ENCODE peak calls at places on chromosomes 3 and 15, in five cellular contexts. One of them, this sample, is unnamed.

GRCh38 chr3:171944109-171945016 is 95.0 kb upstream of the FNDC3B start:
- DNase-seq in lung: no peak
- DNase-seq in neuronal stem cell: no peak
- DNase-seq in effector memory CD4-positive, alpha-beta T cell: no peak
- DNase-seq in substantia nigra: no peak
- DNase-seq in this sample: no peak

GRCh38 chr3:16943857-16944256 is 59.1 kb downstream of the PLCL2 start:
- DNase-seq in lung: no peak
- DNase-seq in neuronal stem cell: no peak
- DNase-seq in effector memory CD4-positive, alpha-beta T cell: no peak
- DNase-seq in substantia nigra: no peak
- DNase-seq in this sample: no peak

GRCh38 chr3:15795563-15796308 is 2.0 kb downstream of the ANKRD28 start:
- DNase-seq in lung: no peak
- DNase-seq in neuronal stem cell: no peak
- DNase-seq in effector memory CD4-positive, alpha-beta T cell: peak
- DNase-seq in substantia nigra: no peak
- DNase-seq in this sample: no peak

GRCh38 chr3:8669019-8669418 is 24.4 kb upstream of the SSUH2 start:
- DNase-seq in lung: no peak
- DNase-seq in neuronal stem cell: no peak
- DNase-seq in effector memory CD4-positive, alpha-beta T cell: no peak
- DNase-seq in substantia nigra: no peak
- DNase-seq in this sample: no peak

GRCh38 chr3:184291738-184292445 is 7.1 kb upstream of the PSMD2 start:
- DNase-seq in lung: no peak
- DNase-seq in neuronal stem cell: no peak
- DNase-seq in effector memory CD4-positive, alpha-beta T cell: no peak
- DNase-seq in substantia nigra: no peak
- DNase-seq in this sample: no peak

GRCh38 chr3:81443948-81444347 is 317.5 kb downstream of the GBE1 start:
- DNase-seq in lung: no peak
- DNase-seq in neuronal stem cell: no peak
- DNase-seq in effector memory CD4-positive, alpha-beta T cell: no peak
- DNase-seq in substantia nigra: no peak
- DNase-seq in this sample: no peak

GRCh38 chr15:101086394-101087171 is 165.3 kb downstream of the CHSY1 start:
- DNase-seq in lung: no peak
- DNase-seq in neuronal stem cell: no peak
- DNase-seq in effector memory CD4-positive, alpha-beta T cell: no peak
- DNase-seq in substantia nigra: peak
- DNase-seq in this sample: no peak

GRCh38 chr15:51030649-51031316 is 63.9 kb downstream of the TNFAIP8L3 start:
- DNase-seq in lung: no peak
- DNase-seq in neuronal stem cell: no peak
- DNase-seq in effector memory CD4-positive, alpha-beta T cell: no peak
- DNase-seq in substantia nigra: no peak
- DNase-seq in this sample: no peak

GRCh38 chr3:125207949-125208568 is 4.5 kb downstream of the SLC12A8 start:
- DNase-seq in lung: no peak
- DNase-seq in neuronal stem cell: no peak
- DNase-seq in effector memory CD4-positive, alpha-beta T cell: no peak
- DNase-seq in substantia nigra: no peak
- DNase-seq in this sample: no peak

GRCh38 chr3:11757441-11757875 is 89.2 kb downstream of the TAMM41 start:
- DNase-seq in lung: no peak
- DNase-seq in neuronal stem cell: no peak
- DNase-seq in effector memory CD4-positive, alpha-beta T cell: no peak
- DNase-seq in substantia nigra: no peak
- DNase-seq in this sample: no peak

GRCh38 chr3:53109190-53109589 is 21.0 kb downstream of the RFT1 start:
- DNase-seq in lung: no peak
- DNase-seq in neuronal stem cell: no peak
- DNase-seq in effector memory CD4-positive, alpha-beta T cell: no peak
- DNase-seq in substantia nigra: no peak
- DNase-seq in this sample: no peak

GRCh38 chr3:150020527-150020926 is 49.8 kb upstream of the PFN2 start:
- DNase-seq in lung: no peak
- DNase-seq in neuronal stem cell: no peak
- DNase-seq in effector memory CD4-positive, alpha-beta T cell: no peak
- DNase-seq in substantia nigra: no peak
- DNase-seq in this sample: no peak

GRCh38 chr3:6723205-6723604 is 137.7 kb upstream of the GRM7 start:
- DNase-seq in lung: no peak
- DNase-seq in neuronal stem cell: no peak
- DNase-seq in effector memory CD4-positive, alpha-beta T cell: no peak
- DNase-seq in substantia nigra: no peak
- DNase-seq in this sample: no peak

GRCh38 chr15:61155741-61156700 is 73.1 kb downstream of the RORA start:
- DNase-seq in lung: no peak
- DNase-seq in neuronal stem cell: no peak
- DNase-seq in effector memory CD4-positive, alpha-beta T cell: no peak
- DNase-seq in substantia nigra: no peak
- DNase-seq in this sample: no peak

GRCh38 chr3:49661281-49661680 is 12.9 kb upstream of the APEH start:
- DNase-seq in lung: no peak
- DNase-seq in neuronal stem cell: no peak
- DNase-seq in effector memory CD4-positive, alpha-beta T cell: no peak
- DNase-seq in substantia nigra: no peak
- DNase-seq in this sample: no peak

GRCh38 chr3:12706504-12707253 is 42.8 kb upstream of the RAF1 start:
- DNase-seq in lung: peak
- DNase-seq in neuronal stem cell: peak
- DNase-seq in effector memory CD4-positive, alpha-beta T cell: peak
- DNase-seq in substantia nigra: peak
- DNase-seq in this sample: no peak

GRCh38 chr15:45161666-45162065 is 26.1 kb downstream of the SHF start:
- DNase-seq in lung: no peak
- DNase-seq in neuronal stem cell: no peak
- DNase-seq in effector memory CD4-positive, alpha-beta T cell: no peak
- DNase-seq in substantia nigra: no peak
- DNase-seq in this sample: no peak

DNA sequence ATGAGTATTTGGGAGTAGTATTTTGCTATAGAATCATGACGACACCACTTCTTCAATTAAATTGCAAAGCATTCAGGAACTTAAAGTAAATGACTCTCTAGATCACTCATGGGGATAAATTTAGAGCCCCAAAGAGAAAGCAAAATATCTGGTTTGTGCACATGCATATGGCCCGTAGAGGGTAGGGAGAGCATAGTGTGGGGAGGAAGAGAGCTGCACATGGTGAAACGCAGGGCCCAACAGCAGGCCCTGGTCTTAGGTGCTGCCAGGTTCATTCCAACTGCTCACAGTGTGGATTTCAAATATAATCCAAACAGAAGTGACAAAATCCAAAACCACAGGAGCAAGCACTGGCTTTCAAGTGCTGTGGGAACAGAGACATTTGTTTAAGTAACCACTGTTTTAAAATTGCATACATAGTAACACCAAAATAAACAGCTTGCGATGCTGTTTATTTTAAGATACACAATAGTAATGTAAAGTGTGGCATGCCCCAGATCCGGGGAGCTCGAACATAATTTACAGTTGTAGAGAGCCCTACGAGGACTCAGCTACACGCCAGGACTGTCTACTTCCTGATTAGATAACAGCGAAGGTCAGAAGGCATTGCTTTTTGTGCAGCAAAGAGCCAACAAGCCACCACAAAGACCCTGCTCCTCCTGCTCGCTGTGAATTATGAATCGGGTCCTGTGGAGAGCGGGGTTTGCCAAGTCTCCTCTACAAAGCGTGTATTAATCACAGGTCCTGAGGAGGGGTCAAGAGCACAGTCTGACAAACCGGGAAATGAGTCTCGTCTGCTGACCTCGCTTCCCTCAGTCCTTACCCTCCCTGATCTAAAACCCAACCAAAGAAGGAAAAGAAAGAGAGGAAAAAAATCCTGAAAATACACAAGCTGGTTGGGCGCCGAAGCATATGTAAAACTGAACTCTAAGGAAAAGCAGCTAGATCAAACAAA is 80.6 kb downstream of the MEIS2 start:
- DNase-seq in lung: peak
- DNase-seq in neuronal stem cell: no peak
- DNase-seq in effector memory CD4-positive, alpha-beta T cell: no peak
- DNase-seq in substantia nigra: no peak
- DNase-seq in this sample: no peak
- H3K27ac ChIP-seq in lung: peak
- H3K27ac ChIP-seq in neuronal stem cell: no peak
- H3K27ac ChIP-seq in effector memory CD4-positive, alpha-beta T cell: no peak
- H3K27ac ChIP-seq in substantia nigra: no peak
- H3K27ac ChIP-seq in this sample: peak

GRCh38 chr3:42220436-42220835 is 45.5 kb downstream of the CCK start:
- DNase-seq in lung: no peak
- DNase-seq in neuronal stem cell: no peak
- DNase-seq in effector memory CD4-positive, alpha-beta T cell: no peak
- DNase-seq in substantia nigra: no peak
- DNase-seq in this sample: no peak
- H3K27ac ChIP-seq in lung: no peak
- H3K27ac ChIP-seq in neuronal stem cell: no peak
- H3K27ac ChIP-seq in effector memory CD4-positive, alpha-beta T cell: no peak
- H3K27ac ChIP-seq in substantia nigra: no peak
- H3K27ac ChIP-seq in this sample: peak

GRCh38 chr3:157101470-157101869 is 58.5 kb downstream of the CCNL1 start:
- DNase-seq in lung: no peak
- DNase-seq in neuronal stem cell: no peak
- DNase-seq in effector memory CD4-positive, alpha-beta T cell: no peak
- DNase-seq in substantia nigra: no peak
- DNase-seq in this sample: no peak
- H3K27ac ChIP-seq in lung: peak
- H3K27ac ChIP-seq in neuronal stem cell: no peak
- H3K27ac ChIP-seq in effector memory CD4-positive, alpha-beta T cell: no peak
- H3K27ac ChIP-seq in substantia nigra: no peak
- H3K27ac ChIP-seq in this sample: no peak

DNA sequence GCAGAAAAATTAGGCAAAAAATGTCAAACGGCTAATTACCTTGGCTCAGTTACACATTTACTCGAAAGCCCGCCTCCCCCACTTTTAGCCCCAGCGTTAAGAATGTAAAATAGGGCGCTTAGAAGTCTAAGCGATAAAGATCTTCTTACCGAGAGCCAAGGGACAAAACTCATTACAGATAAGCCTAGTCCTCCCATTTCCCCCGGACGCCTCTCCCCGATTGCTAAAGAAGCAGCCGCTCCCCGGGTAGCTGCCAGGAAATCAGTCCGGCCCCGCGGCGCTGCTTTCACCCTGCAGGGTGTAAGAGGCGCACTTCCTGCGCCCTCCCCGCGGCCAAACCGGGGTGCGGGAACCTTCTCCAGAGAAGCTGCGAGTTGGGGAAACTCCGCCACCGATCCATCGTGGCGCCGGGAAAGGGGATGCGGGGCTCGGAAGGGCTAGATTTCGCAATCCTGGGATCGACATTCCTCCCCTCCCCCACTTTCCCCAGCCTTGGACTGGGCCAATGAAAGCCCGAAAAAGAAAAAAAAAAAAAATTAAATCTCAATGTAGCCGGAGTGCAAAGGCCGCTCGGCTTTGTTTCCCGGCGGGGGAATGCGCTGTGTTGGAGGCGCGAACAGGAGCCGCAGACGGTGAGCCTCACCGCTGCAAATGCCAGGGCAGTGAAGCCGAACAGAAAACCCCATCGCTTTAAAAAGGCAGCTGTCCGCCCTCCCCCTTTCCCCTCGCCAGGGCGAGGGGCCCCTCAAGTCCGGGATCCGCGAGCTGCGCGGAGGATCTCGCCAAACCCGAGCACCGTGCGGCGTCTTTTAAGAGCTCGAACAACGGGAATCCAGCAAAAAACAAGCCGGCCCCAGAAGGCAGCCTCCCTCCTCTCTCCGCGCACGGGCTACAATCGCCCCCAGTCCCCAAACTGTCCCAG is 658 bp upstream of the PTPRG start:
- DNase-seq in lung: peak
- DNase-seq in neuronal stem cell: peak
- DNase-seq in effector memory CD4-positive, alpha-beta T cell: no peak
- DNase-seq in substantia nigra: peak
- DNase-seq in this sample: peak
- H3K27ac ChIP-seq in lung: peak
- H3K27ac ChIP-seq in neuronal stem cell: peak
- H3K27ac ChIP-seq in effector memory CD4-positive, alpha-beta T cell: no peak
- H3K27ac ChIP-seq in substantia nigra: peak
- H3K27ac ChIP-seq in this sample: peak